ENCODE peak calls at places on chromosomes 2 and 18, in seven cellular contexts. One of them, this sample, is unnamed.

GRCh38 chr2:129801575-129801974 is 177.9 kb upstream of the RAB6C start:
- DNase-seq in PC-9: no peak
- DNase-seq in IMR-90: peak
- DNase-seq in lung microvascular endothelial cell: no peak
- DNase-seq in stimulated activated CD4-positive, alpha-beta T cell treated with anti-CD3 and anti-CD28 coated beads, Interleukin-15, amount 100 ng/mL, for 48 hours: no peak
- DNase-seq in AG08395: peak
- DNase-seq in EH: peak
- DNase-seq in this sample: no peak

GRCh38 chr2:229539628-229540027 is 174.7 kb downstream of the DNER start:
- DNase-seq in PC-9: no peak
- DNase-seq in lung microvascular endothelial cell: no peak
- DNase-seq in AG08395: no peak
- DNase-seq in stimulated activated CD4-positive, alpha-beta T cell treated with anti-CD3 and anti-CD28 coated beads, Interleukin-15, amount 100 ng/mL, for 48 hours: no peak
- DNase-seq in EH: peak
- DNase-seq in IMR-90: peak
- DNase-seq in this sample: no peak

GRCh38 chr2:5942204-5942603 is 250.0 kb downstream of the SOX11 start:
- DNase-seq in IMR-90: no peak
- DNase-seq in stimulated activated CD4-positive, alpha-beta T cell treated with anti-CD3 and anti-CD28 coated beads, Interleukin-15, amount 100 ng/mL, for 48 hours: no peak
- DNase-seq in AG08395: no peak
- DNase-seq in PC-9: no peak
- DNase-seq in lung microvascular endothelial cell: no peak
- DNase-seq in EH: no peak
- DNase-seq in this sample: no peak

GRCh38 chr2:136057023-136057801 is 60.7 kb downstream of the CXCR4 start:
- DNase-seq in IMR-90: no peak
- DNase-seq in EH: no peak
- DNase-seq in AG08395: no peak
- DNase-seq in PC-9: no peak
- DNase-seq in lung microvascular endothelial cell: no peak
- DNase-seq in stimulated activated CD4-positive, alpha-beta T cell treated with anti-CD3 and anti-CD28 coated beads, Interleukin-15, amount 100 ng/mL, for 48 hours: no peak
- DNase-seq in this sample: no peak

GRCh38 chr2:108139521-108139920 is 100.2 kb upstream of the SULT1C3 start:
- DNase-seq in PC-9: no peak
- DNase-seq in stimulated activated CD4-positive, alpha-beta T cell treated with anti-CD3 and anti-CD28 coated beads, Interleukin-15, amount 100 ng/mL, for 48 hours: no peak
- DNase-seq in IMR-90: peak
- DNase-seq in lung microvascular endothelial cell: peak
- DNase-seq in EH: peak
- DNase-seq in AG08395: no peak
- DNase-seq in this sample: peak

GRCh38 chr18:48983793-48984437 is 33.1 kb upstream of the SMAD7 start:
- DNase-seq in EH: peak
- DNase-seq in PC-9: peak
- DNase-seq in stimulated activated CD4-positive, alpha-beta T cell treated with anti-CD3 and anti-CD28 coated beads, Interleukin-15, amount 100 ng/mL, for 48 hours: no peak
- DNase-seq in AG08395: no peak
- DNase-seq in lung microvascular endothelial cell: no peak
- DNase-seq in IMR-90: peak
- DNase-seq in this sample: peak

GRCh38 chr18:58180738-58181353 is 136.8 kb downstream of the NEDD4L start:
- DNase-seq in EH: peak
- DNase-seq in PC-9: peak
- DNase-seq in lung microvascular endothelial cell: peak
- DNase-seq in AG08395: peak
- DNase-seq in IMR-90: peak
- DNase-seq in stimulated activated CD4-positive, alpha-beta T cell treated with anti-CD3 and anti-CD28 coated beads, Interleukin-15, amount 100 ng/mL, for 48 hours: peak
- DNase-seq in this sample: peak

GRCh38 chr2:109244750-109245382 is 115.9 kb downstream of the SH3RF3 start:
- DNase-seq in stimulated activated CD4-positive, alpha-beta T cell treated with anti-CD3 and anti-CD28 coated beads, Interleukin-15, amount 100 ng/mL, for 48 hours: no peak
- DNase-seq in AG08395: no peak
- DNase-seq in lung microvascular endothelial cell: no peak
- DNase-seq in IMR-90: no peak
- DNase-seq in EH: no peak
- DNase-seq in PC-9: no peak
- DNase-seq in this sample: no peak

GRCh38 chr2:20584637-20585321 is 66.1 kb downstream of the HS1BP3 start:
- DNase-seq in IMR-90: peak
- DNase-seq in stimulated activated CD4-positive, alpha-beta T cell treated with anti-CD3 and anti-CD28 coated beads, Interleukin-15, amount 100 ng/mL, for 48 hours: no peak
- DNase-seq in PC-9: peak
- DNase-seq in lung microvascular endothelial cell: peak
- DNase-seq in AG08395: peak
- DNase-seq in EH: peak
- DNase-seq in this sample: peak